ENCODE peak calls at places on chromosomes 7 and 10, in eight cellular contexts. One of them, this sample, is unnamed.

GRCh38 chr7:81162234-81162633 is 243.4 kb upstream of the SEMA3C start:
- DNase-seq in esophagus squamous epithelium: no peak
- DNase-seq in cardiac fibroblast: no peak
- DNase-seq in AG09309: no peak
- DNase-seq in hepatocyte: no peak
- DNase-seq in OCI-LY7: no peak
- DNase-seq in upper lobe of right lung: no peak
- DNase-seq in IMR-90: no peak
- DNase-seq in this sample: no peak

GRCh38 chr10:111076682-111077661 is at the start of gene ADRA2A:
- DNase-seq in esophagus squamous epithelium: no peak
- DNase-seq in cardiac fibroblast: peak
- DNase-seq in AG09309: no peak
- DNase-seq in hepatocyte: peak
- DNase-seq in OCI-LY7: no peak
- DNase-seq in upper lobe of right lung: peak
- DNase-seq in IMR-90: peak
- DNase-seq in this sample: no peak

GRCh38 chr7:133282094-133282493 is 29.2 kb downstream of the EXOC4 start:
- DNase-seq in esophagus squamous epithelium: no peak
- DNase-seq in cardiac fibroblast: no peak
- DNase-seq in AG09309: no peak
- DNase-seq in hepatocyte: no peak
- DNase-seq in OCI-LY7: no peak
- DNase-seq in upper lobe of right lung: no peak
- DNase-seq in IMR-90: no peak
- DNase-seq in this sample: no peak

GRCh38 chr10:20457656-20458055 is 439.5 kb downstream of the NEBL start:
- DNase-seq in esophagus squamous epithelium: no peak
- DNase-seq in cardiac fibroblast: no peak
- DNase-seq in AG09309: no peak
- DNase-seq in hepatocyte: no peak
- DNase-seq in OCI-LY7: no peak
- DNase-seq in upper lobe of right lung: no peak
- DNase-seq in IMR-90: no peak
- DNase-seq in this sample: no peak

GRCh38 chr7:32206987-32207386 is 136.8 kb upstream of the PDE1C start:
- DNase-seq in esophagus squamous epithelium: no peak
- DNase-seq in cardiac fibroblast: peak
- DNase-seq in AG09309: no peak
- DNase-seq in hepatocyte: peak
- DNase-seq in OCI-LY7: no peak
- DNase-seq in upper lobe of right lung: no peak
- DNase-seq in IMR-90: peak
- DNase-seq in this sample: no peak

GRCh38 chr7:99137418-99138180 is 6.3 kb downstream of the SMURF1 start:
- DNase-seq in esophagus squamous epithelium: no peak
- DNase-seq in cardiac fibroblast: peak
- DNase-seq in AG09309: no peak
- DNase-seq in hepatocyte: peak
- DNase-seq in OCI-LY7: no peak
- DNase-seq in upper lobe of right lung: no peak
- DNase-seq in IMR-90: peak
- DNase-seq in this sample: no peak

GRCh38 chr7:37248396-37248836 is 200.2 kb downstream of the ELMO1 start:
- DNase-seq in esophagus squamous epithelium: no peak
- DNase-seq in cardiac fibroblast: no peak
- DNase-seq in AG09309: no peak
- DNase-seq in hepatocyte: no peak
- DNase-seq in OCI-LY7: no peak
- DNase-seq in upper lobe of right lung: no peak
- DNase-seq in IMR-90: no peak
- DNase-seq in this sample: no peak

GRCh38 chr7:9124320-9124719 is 690.9 kb downstream of the NXPH1 start:
- DNase-seq in esophagus squamous epithelium: no peak
- DNase-seq in cardiac fibroblast: no peak
- DNase-seq in AG09309: no peak
- DNase-seq in hepatocyte: no peak
- DNase-seq in OCI-LY7: no peak
- DNase-seq in upper lobe of right lung: no peak
- DNase-seq in IMR-90: no peak
- DNase-seq in this sample: no peak

GRCh38 chr7:98281757-98282652 is 519 bp downstream of the BRI3 start:
- DNase-seq in esophagus squamous epithelium: no peak
- DNase-seq in cardiac fibroblast: no peak
- DNase-seq in AG09309: no peak
- DNase-seq in hepatocyte: peak
- DNase-seq in OCI-LY7: peak
- DNase-seq in upper lobe of right lung: peak
- DNase-seq in IMR-90: no peak
- DNase-seq in this sample: peak

GRCh38 chr7:110962374-110962773 is 128.6 kb upstream of the LRRN3 start:
- DNase-seq in esophagus squamous epithelium: no peak
- DNase-seq in cardiac fibroblast: peak
- DNase-seq in AG09309: no peak
- DNase-seq in hepatocyte: no peak
- DNase-seq in OCI-LY7: no peak
- DNase-seq in upper lobe of right lung: no peak
- DNase-seq in IMR-90: no peak
- DNase-seq in this sample: no peak

GRCh38 chr10:117133273-117134083 is 4.6 kb downstream of the VAX1 start:
- DNase-seq in esophagus squamous epithelium: no peak
- DNase-seq in cardiac fibroblast: no peak
- DNase-seq in AG09309: no peak
- DNase-seq in hepatocyte: no peak
- DNase-seq in OCI-LY7: no peak
- DNase-seq in upper lobe of right lung: no peak
- DNase-seq in IMR-90: no peak
- DNase-seq in this sample: no peak

GRCh38 chr10:88851706-88852105 is at the start of gene ANKRD22:
- DNase-seq in esophagus squamous epithelium: no peak
- DNase-seq in cardiac fibroblast: peak
- DNase-seq in AG09309: no peak
- DNase-seq in hepatocyte: peak
- DNase-seq in OCI-LY7: no peak
- DNase-seq in upper lobe of right lung: no peak
- DNase-seq in IMR-90: peak
- DNase-seq in this sample: no peak

GRCh38 chr7:38105874-38106483 is 72.1 kb upstream of the STARD3NL start:
- DNase-seq in esophagus squamous epithelium: no peak
- DNase-seq in cardiac fibroblast: peak
- DNase-seq in AG09309: no peak
- DNase-seq in hepatocyte: peak
- DNase-seq in OCI-LY7: peak
- DNase-seq in upper lobe of right lung: no peak
- DNase-seq in IMR-90: peak
- DNase-seq in this sample: no peak

GRCh38 chr7:36127075-36127740 is 25.8 kb upstream of the EEPD1 start:
- DNase-seq in esophagus squamous epithelium: no peak
- DNase-seq in cardiac fibroblast: no peak
- DNase-seq in AG09309: no peak
- DNase-seq in hepatocyte: no peak
- DNase-seq in OCI-LY7: peak
- DNase-seq in upper lobe of right lung: no peak
- DNase-seq in IMR-90: peak
- DNase-seq in this sample: no peak

GRCh38 chr7:40437936-40438634 is 303.3 kb downstream of the SUGCT start:
- DNase-seq in esophagus squamous epithelium: no peak
- DNase-seq in cardiac fibroblast: peak
- DNase-seq in AG09309: peak
- DNase-seq in hepatocyte: no peak
- DNase-seq in OCI-LY7: no peak
- DNase-seq in upper lobe of right lung: no peak
- DNase-seq in IMR-90: peak
- DNase-seq in this sample: no peak

GRCh38 chr7:136687693-136688322 is 180.6 kb upstream of the CHRM2 start:
- DNase-seq in esophagus squamous epithelium: no peak
- DNase-seq in cardiac fibroblast: peak
- DNase-seq in AG09309: no peak
- DNase-seq in hepatocyte: peak
- DNase-seq in OCI-LY7: peak
- DNase-seq in upper lobe of right lung: no peak
- DNase-seq in IMR-90: peak
- DNase-seq in this sample: no peak

GRCh38 chr10:100245484-100246220 is 16.3 kb upstream of the CHUK start:
- DNase-seq in esophagus squamous epithelium: no peak
- DNase-seq in cardiac fibroblast: peak
- DNase-seq in AG09309: no peak
- DNase-seq in hepatocyte: no peak
- DNase-seq in OCI-LY7: no peak
- DNase-seq in upper lobe of right lung: no peak
- DNase-seq in IMR-90: peak
- DNase-seq in this sample: no peak

GRCh38 chr7:139871820-139872219 is 42.8 kb downstream of the TBXAS1 start:
- DNase-seq in esophagus squamous epithelium: no peak
- DNase-seq in cardiac fibroblast: no peak
- DNase-seq in AG09309: no peak
- DNase-seq in hepatocyte: no peak
- DNase-seq in OCI-LY7: no peak
- DNase-seq in upper lobe of right lung: no peak
- DNase-seq in IMR-90: peak
- DNase-seq in this sample: no peak

GRCh38 chr7:120421151-120421651 is 148.2 kb downstream of the KCND2 start:
- DNase-seq in esophagus squamous epithelium: no peak
- DNase-seq in cardiac fibroblast: no peak
- DNase-seq in AG09309: no peak
- DNase-seq in hepatocyte: no peak
- DNase-seq in OCI-LY7: no peak
- DNase-seq in upper lobe of right lung: no peak
- DNase-seq in IMR-90: no peak
- DNase-seq in this sample: no peak

GRCh38 chr10:92531132-92531531 is 42.8 kb downstream of the IDE start:
- DNase-seq in esophagus squamous epithelium: no peak
- DNase-seq in cardiac fibroblast: no peak
- DNase-seq in AG09309: no peak
- DNase-seq in hepatocyte: no peak
- DNase-seq in OCI-LY7: no peak
- DNase-seq in upper lobe of right lung: no peak
- DNase-seq in IMR-90: no peak
- DNase-seq in this sample: no peak

GRCh38 chr10:69626826-69627225 is 3.2 kb upstream of the FAM241B start:
- DNase-seq in esophagus squamous epithelium: no peak
- DNase-seq in cardiac fibroblast: no peak
- DNase-seq in AG09309: no peak
- DNase-seq in hepatocyte: no peak
- DNase-seq in OCI-LY7: no peak
- DNase-seq in upper lobe of right lung: no peak
- DNase-seq in IMR-90: no peak
- DNase-seq in this sample: no peak

GRCh38 chr10:75444781-75445386 is 13.5 kb downstream of the LRMDA start:
- DNase-seq in esophagus squamous epithelium: no peak
- DNase-seq in cardiac fibroblast: no peak
- DNase-seq in AG09309: no peak
- DNase-seq in hepatocyte: no peak
- DNase-seq in OCI-LY7: no peak
- DNase-seq in upper lobe of right lung: no peak
- DNase-seq in IMR-90: no peak
- DNase-seq in this sample: no peak

GRCh38 chr10:131082201-131082850 is 229.2 kb downstream of the TCERG1L start:
- DNase-seq in esophagus squamous epithelium: no peak
- DNase-seq in cardiac fibroblast: no peak
- DNase-seq in AG09309: no peak
- DNase-seq in hepatocyte: no peak
- DNase-seq in OCI-LY7: no peak
- DNase-seq in upper lobe of right lung: no peak
- DNase-seq in IMR-90: no peak
- DNase-seq in this sample: no peak

GRCh38 chr10:61487506-61487905 is 34.3 kb upstream of the TMEM26 start:
- DNase-seq in esophagus squamous epithelium: no peak
- DNase-seq in cardiac fibroblast: no peak
- DNase-seq in AG09309: no peak
- DNase-seq in hepatocyte: no peak
- DNase-seq in OCI-LY7: no peak
- DNase-seq in upper lobe of right lung: no peak
- DNase-seq in IMR-90: peak
- DNase-seq in this sample: no peak
- TF ChIP-seq CTCF in esophagus squamous epithelium: no peak
- TF ChIP-seq CTCF in cardiac fibroblast: no peak
- TF ChIP-seq CTCF in AG09309: no peak
- TF ChIP-seq CTCF in hepatocyte: no peak
- TF ChIP-seq CTCF in OCI-LY7: no peak
- TF ChIP-seq CTCF in upper lobe of right lung: no peak
- TF ChIP-seq CTCF in IMR-90: no peak
- TF ChIP-seq CTCF in this sample: no peak

GRCh38 chr7:128867842-128868623 is 5.4 kb downstream of the ATP6V1F start:
- DNase-seq in esophagus squamous epithelium: no peak
- DNase-seq in cardiac fibroblast: no peak
- DNase-seq in AG09309: no peak
- DNase-seq in hepatocyte: no peak
- DNase-seq in OCI-LY7: no peak
- DNase-seq in upper lobe of right lung: no peak
- DNase-seq in IMR-90: peak
- DNase-seq in this sample: peak

GRCh38 chr7:128869944-128870285 is 7.3 kb downstream of the ATP6V1F start:
- DNase-seq in esophagus squamous epithelium: no peak
- DNase-seq in cardiac fibroblast: no peak
- DNase-seq in AG09309: no peak
- DNase-seq in hepatocyte: no peak
- DNase-seq in OCI-LY7: peak
- DNase-seq in upper lobe of right lung: no peak
- DNase-seq in IMR-90: no peak
- DNase-seq in this sample: no peak

GRCh38 chr7:128871050-128871449 is 8.4 kb downstream of the ATP6V1F start:
- DNase-seq in esophagus squamous epithelium: no peak
- DNase-seq in cardiac fibroblast: no peak
- DNase-seq in AG09309: no peak
- DNase-seq in hepatocyte: no peak
- DNase-seq in OCI-LY7: peak
- DNase-seq in upper lobe of right lung: no peak
- DNase-seq in IMR-90: no peak
- DNase-seq in this sample: peak

GRCh38 chr7:128868624-128869137 is 6.0 kb downstream of the ATP6V1F start:
- DNase-seq in esophagus squamous epithelium: no peak
- DNase-seq in cardiac fibroblast: no peak
- DNase-seq in AG09309: no peak
- DNase-seq in hepatocyte: no peak
- DNase-seq in OCI-LY7: no peak
- DNase-seq in upper lobe of right lung: no peak
- DNase-seq in IMR-90: no peak
- DNase-seq in this sample: no peak

GRCh38 chr7:128869138-128869943 is 6.7 kb downstream of the ATP6V1F start:
- DNase-seq in esophagus squamous epithelium: no peak
- DNase-seq in cardiac fibroblast: peak
- DNase-seq in AG09309: no peak
- DNase-seq in hepatocyte: peak
- DNase-seq in OCI-LY7: peak
- DNase-seq in upper lobe of right lung: peak
- DNase-seq in IMR-90: peak
- DNase-seq in this sample: peak
- TF ChIP-seq CTCF in esophagus squamous epithelium: no peak
- TF ChIP-seq CTCF in cardiac fibroblast: no peak
- TF ChIP-seq CTCF in AG09309: no peak
- TF ChIP-seq CTCF in hepatocyte: no peak
- TF ChIP-seq CTCF in OCI-LY7: no peak
- TF ChIP-seq CTCF in upper lobe of right lung: no peak
- TF ChIP-seq CTCF in IMR-90: peak
- TF ChIP-seq CTCF in this sample: peak

GRCh38 chr10:114002422-114002821 is 41.2 kb upstream of the ADRB1 start:
- DNase-seq in esophagus squamous epithelium: no peak
- DNase-seq in cardiac fibroblast: no peak
- DNase-seq in AG09309: no peak
- DNase-seq in hepatocyte: no peak
- DNase-seq in OCI-LY7: peak
- DNase-seq in upper lobe of right lung: no peak
- DNase-seq in IMR-90: no peak
- DNase-seq in this sample: no peak
- TF ChIP-seq CTCF in esophagus squamous epithelium: no peak
- TF ChIP-seq CTCF in cardiac fibroblast: no peak
- TF ChIP-seq CTCF in AG09309: no peak
- TF ChIP-seq CTCF in hepatocyte: no peak
- TF ChIP-seq CTCF in OCI-LY7: peak
- TF ChIP-seq CTCF in upper lobe of right lung: no peak
- TF ChIP-seq CTCF in IMR-90: no peak
- TF ChIP-seq CTCF in this sample: no peak

GRCh38 chr7:55212838-55213237 is 152.3 kb upstream of the LANCL2 start:
- DNase-seq in esophagus squamous epithelium: no peak
- DNase-seq in cardiac fibroblast: no peak
- DNase-seq in AG09309: no peak
- DNase-seq in hepatocyte: no peak
- DNase-seq in OCI-LY7: no peak
- DNase-seq in upper lobe of right lung: no peak
- DNase-seq in IMR-90: no peak
- DNase-seq in this sample: no peak
- TF ChIP-seq CTCF in esophagus squamous epithelium: no peak
- TF ChIP-seq CTCF in cardiac fibroblast: no peak
- TF ChIP-seq CTCF in AG09309: no peak
- TF ChIP-seq CTCF in hepatocyte: no peak
- TF ChIP-seq CTCF in OCI-LY7: no peak
- TF ChIP-seq CTCF in upper lobe of right lung: no peak
- TF ChIP-seq CTCF in IMR-90: no peak
- TF ChIP-seq CTCF in this sample: no peak

This sample was measured in chondrocyte.